ENCODE peak calls at places on chromosome 10, in six cellular contexts. G is brain microvascular endothelial cell, S is fibroblast of lung, Q is GM23338, T is breast epithelium, D is spleen. M is an unnamed sample.

GRCh38 chr10:94403034-94403822 is 887 bp downstream of the TBC1D12 start:
- DNase-seq in S (peak), Q (peak), T (peak), D (peak), G (peak), M (peak)

GRCh38 chr10:31133628-31134302 is 102.1 kb upstream of the ZNF438 start:
- DNase-seq in G (no peak), T (peak), S (peak), Q (peak), D (peak), M (peak)

GRCh38 chr10:74947781-74948401 is 121.5 kb downstream of the KAT6B start:
- DNase-seq in D (no peak), S (no peak), T (no peak), G (no peak), Q (no peak), M (no peak)

GRCh38 chr10:20682782-20683181 is 214.3 kb downstream of the NEBL start:
- DNase-seq in Q (no peak), D (no peak), T (no peak), S (no peak), G (no peak), M (no peak)

GRCh38 chr10:14009315-14010082 is 321.2 kb downstream of the FRMD4A start:
- DNase-seq in Q (no peak), D (no peak), T (no peak), G (peak), S (peak), M (no peak)

GRCh38 chr10:112832361-112832878 is 117.6 kb upstream of the TCF7L2 start:
- DNase-seq in Q (peak), D (no peak), G (no peak), T (no peak), S (no peak), M (no peak)

GRCh38 chr10:23556727-23557440 is 118.0 kb downstream of the OTUD1 start:
- DNase-seq in Q (no peak), G (peak), S (peak), D (no peak), T (no peak), M (no peak)

GRCh38 chr10:71978476-71978875 is 14.3 kb downstream of the CHST3 start:
- DNase-seq in Q (peak), D (peak), T (no peak), G (no peak), S (no peak), M (no peak)

GRCh38 chr10:50224330-50224952 is 26.9 kb downstream of the ASAH2 start:
- DNase-seq in T (no peak), G (peak), S (peak), D (no peak), Q (peak), M (no peak)

GRCh38 chr10:131979821-131980270 is 1.9 kb downstream of the BNIP3 start:
- DNase-seq in D (peak), Q (no peak), T (no peak), S (peak), G (peak), M (no peak)

GRCh38 chr10:88851706-88852105 is at the start of gene ANKRD22:
- DNase-seq in Q (peak), D (no peak), G (peak), T (peak), S (peak), M (peak)

GRCh38 chr10:11782793-11783557 is 40.2 kb upstream of the PROSER2 start:
- DNase-seq in G (peak), Q (peak), S (peak), T (no peak), D (peak), M (no peak)

GRCh38 chr10:47058961-47059391 is 147.7 kb downstream of the PTPN20 start:
- DNase-seq in D (peak), G (no peak), T (no peak), S (no peak), Q (no peak), M (no peak)

GRCh38 chr10:119346063-119346835 is 138.9 kb downstream of the GRK5 start:
- DNase-seq in D (peak), Q (no peak), S (no peak), T (no peak), G (no peak), M (no peak)

GRCh38 chr10:123926401-123927264 is 35.0 kb upstream of the CPXM2 start:
- DNase-seq in T (no peak), S (no peak), Q (no peak), D (no peak), G (peak), M (no peak)

GRCh38 chr10:120076966-120077706 is 184.6 kb downstream of the SEC23IP start:
- DNase-seq in Q (no peak), T (no peak), D (no peak), S (no peak), G (no peak), M (no peak)

GRCh38 chr10:16832351-16833080 is 15.3 kb upstream of the RSU1 start:
- DNase-seq in Q (no peak), D (no peak), T (peak), S (peak), G (peak), M (no peak)

GRCh38 chr10:116984202-116984993 is 20.6 kb downstream of the SHTN1 start:
- DNase-seq in Q (no peak), D (no peak), G (no peak), T (no peak), S (no peak), M (no peak)

DNA sequence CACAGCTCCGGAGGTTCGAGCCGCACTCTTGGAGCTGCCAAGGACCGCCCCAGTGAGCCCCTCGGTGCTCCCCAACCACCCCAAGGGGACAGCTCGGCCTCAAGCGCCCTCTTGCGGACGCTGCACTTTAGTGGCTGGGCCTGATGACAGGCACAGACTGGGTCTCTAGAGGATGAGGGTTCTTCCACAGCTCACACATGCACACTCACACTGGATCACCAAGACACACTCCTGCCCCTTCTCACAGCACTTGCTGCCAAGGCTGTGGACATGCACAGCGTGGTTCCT is 2.1 kb downstream of the RET start:
- DNase-seq in T (no peak), D (no peak), S (no peak), G (peak), Q (peak), M (no peak)
- TF ChIP-seq CTCF in T (no peak), D (peak), S (peak), G (peak), Q (peak), M (peak)

GRCh38 chr10:70804424-70804814 is 11.3 kb upstream of the SGPL1 start:
- DNase-seq in S (no peak), D (no peak), G (no peak), T (no peak), Q (no peak), M (no peak)

GRCh38 chr10:70807566-70807965 is 8.2 kb upstream of the SGPL1 start:
- DNase-seq in S (no peak), T (no peak), Q (no peak), G (no peak), D (no peak), M (no peak)

GRCh38 chr10:70809011-70809611 is 6.6 kb upstream of the SGPL1 start:
- DNase-seq in G (no peak), S (no peak), Q (no peak), T (no peak), D (no peak), M (no peak)

GRCh38 chr10:70805619-70806215 is 10.0 kb upstream of the SGPL1 start:
- DNase-seq in S (no peak), Q (no peak), T (no peak), G (no peak), D (no peak), M (no peak)

GRCh38 chr10:70806841-70807240 is 8.9 kb upstream of the SGPL1 start:
- DNase-seq in Q (no peak), G (no peak), S (no peak), T (no peak), D (no peak), M (no peak)
- H3K27ac ChIP-seq in Q (no peak), G (no peak), S (no peak), T (no peak), D (no peak), M (no peak)

GRCh38 chr10:34116780-34117179 is 698.3 kb downstream of the PARD3 start:
- DNase-seq in T (no peak), D (no peak), Q (peak), G (no peak), S (no peak), M (no peak)
- H3K4me3 ChIP-seq in T (no peak), D (peak), Q (no peak), G (no peak), S (peak), M (no peak)

DNA sequence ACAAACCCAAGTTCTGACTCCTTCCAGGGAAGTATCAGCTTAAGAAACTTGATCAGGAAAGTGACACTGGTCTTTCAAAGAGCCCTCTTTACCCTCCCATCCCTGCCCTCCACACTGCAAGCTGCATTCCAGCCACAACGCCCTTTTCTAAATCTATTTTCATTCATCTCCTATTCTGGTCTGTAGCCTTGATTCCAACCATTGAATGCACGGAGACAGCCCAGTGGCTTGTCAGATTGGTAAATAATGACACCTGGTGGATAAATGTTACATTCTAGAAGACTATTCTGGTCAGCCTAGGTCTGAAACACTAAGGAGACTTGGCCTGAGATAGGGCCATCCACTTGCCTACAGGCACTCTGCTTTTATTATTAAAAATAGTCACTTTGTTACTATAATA is 20.9 kb downstream of the MORN4 start:
- DNase-seq in G (peak), T (no peak), Q (peak), S (peak), D (no peak), M (no peak)
- TF ChIP-seq CTCF in G (peak), T (peak), Q (peak), S (peak), D (peak), M (peak)